ENCODE peak calls at places on chromosomes 12 and 14, in seven cellular contexts. One of them, this sample, is unnamed.

GRCh38 chr12:49094104-49094948 is at the start of gene DHH:
- DNase-seq in hypothalamus: no peak
- DNase-seq in endothelial cell: peak; percentile 46
- DNase-seq in body of pancreas: peak; percentile 40
- DNase-seq in NT2/D1: no peak
- DNase-seq in NCI-H1105 treated with DMSO at 0.1 percent for 48 hours: peak; percentile 48
- DNase-seq in EL: peak; percentile 15
- DNase-seq in this sample: peak; percentile 59

GRCh38 chr12:12294215-12295005 is 27.6 kb upstream of the LRP6 start:
- DNase-seq in hypothalamus: no peak
- DNase-seq in endothelial cell: no peak
- DNase-seq in body of pancreas: peak; percentile 57
- DNase-seq in NT2/D1: peak; percentile 68
- DNase-seq in NCI-H1105 treated with DMSO at 0.1 percent for 48 hours: no peak
- DNase-seq in EL: peak; percentile 26
- DNase-seq in this sample: peak; percentile 26

GRCh38 chr12:76259660-76260389 is 88.4 kb downstream of the BBS10 start:
- DNase-seq in hypothalamus: no peak
- DNase-seq in endothelial cell: no peak
- DNase-seq in body of pancreas: no peak
- DNase-seq in NT2/D1: no peak
- DNase-seq in NCI-H1105 treated with DMSO at 0.1 percent for 48 hours: no peak
- DNase-seq in EL: peak; percentile 92
- DNase-seq in this sample: no peak

GRCh38 chr12:49565119-49565955 is 2.6 kb downstream of the MCRS1 start:
- DNase-seq in hypothalamus: no peak
- DNase-seq in endothelial cell: no peak
- DNase-seq in body of pancreas: no peak
- DNase-seq in NT2/D1: no peak
- DNase-seq in NCI-H1105 treated with DMSO at 0.1 percent for 48 hours: no peak
- DNase-seq in EL: no peak
- DNase-seq in this sample: no peak

GRCh38 chr14:99575043-99576023 is 28.7 kb downstream of the CCDC85C start:
- DNase-seq in hypothalamus: peak; percentile 11
- DNase-seq in endothelial cell: no peak
- DNase-seq in body of pancreas: peak; percentile 77
- DNase-seq in NT2/D1: no peak
- DNase-seq in NCI-H1105 treated with DMSO at 0.1 percent for 48 hours: no peak
- DNase-seq in EL: peak; percentile 61
- DNase-seq in this sample: peak; percentile 46

GRCh38 chr14:61875483-61875882 is 113.3 kb downstream of the SNAPC1 start:
- DNase-seq in hypothalamus: no peak
- DNase-seq in endothelial cell: no peak
- DNase-seq in body of pancreas: no peak
- DNase-seq in NT2/D1: no peak
- DNase-seq in NCI-H1105 treated with DMSO at 0.1 percent for 48 hours: no peak
- DNase-seq in EL: no peak
- DNase-seq in this sample: no peak

GRCh38 chr14:54387328-54387727 is 9.5 kb upstream of the CDKN3 start:
- DNase-seq in hypothalamus: no peak
- DNase-seq in endothelial cell: no peak
- DNase-seq in body of pancreas: no peak
- DNase-seq in NT2/D1: no peak
- DNase-seq in NCI-H1105 treated with DMSO at 0.1 percent for 48 hours: no peak
- DNase-seq in EL: no peak
- DNase-seq in this sample: peak; percentile 47

GRCh38 chr12:123478762-123479161 is 20.8 kb downstream of the SNRNP35 start:
- DNase-seq in hypothalamus: peak; percentile 76
- DNase-seq in endothelial cell: no peak
- DNase-seq in body of pancreas: no peak
- DNase-seq in NT2/D1: no peak
- DNase-seq in NCI-H1105 treated with DMSO at 0.1 percent for 48 hours: no peak
- DNase-seq in EL: peak; percentile 23
- DNase-seq in this sample: no peak